ENCODE peak calls at places on chromosomes 2 and 18, in eight cellular contexts. V, Q, Z, P, S, U, A and R are unnamed samples.
A peak's percentile ranks its signal among the peaks of the same experiment; 100 is the strongest.

GRCh38 chr2:157747695-157748370 is 119.2 kb upstream of the ACVR1C start:
- DNase-seq in U (no peak), P (no peak), S (no peak), A (peak; percentile 68), Z (no peak), Q (no peak), V (no peak), R (no peak)

GRCh38 chr2:28484835-28485234 is 11.0 kb upstream of the PLB1 start:
- DNase-seq in P (no peak), U (no peak), Z (no peak), Q (no peak), V (no peak), S (no peak), A (no peak), R (no peak)

GRCh38 chr2:69911985-69912563 is 2.8 kb upstream of the MXD1 start:
- DNase-seq in S (peak; percentile 80), Z (no peak), V (no peak), A (peak; percentile 47), P (peak; percentile 59), Q (no peak), U (peak; percentile 81), R (peak; percentile 56)

GRCh38 chr2:7846607-7847006 is 835.2 kb upstream of the ID2 start:
- DNase-seq in Q (no peak), V (no peak), A (no peak), S (no peak), U (no peak), Z (no peak), P (no peak), R (no peak)

GRCh38 chr2:191544511-191545062 is 133.3 kb upstream of the NABP1 start:
- DNase-seq in P (no peak), V (no peak), S (no peak), U (no peak), Q (no peak), Z (no peak), A (no peak), R (no peak)

GRCh38 chr2:71933467-71934319 is 214.0 kb downstream of the CYP26B1 start:
- DNase-seq in S (peak; percentile 53), P (peak; percentile 23), Q (no peak), V (peak; percentile 9), U (no peak), A (no peak), Z (no peak), R (peak; percentile 37)

GRCh38 chr2:84526562-84526961 is 10.3 kb downstream of the DNAH6 start:
- DNase-seq in Z (no peak), A (no peak), Q (no peak), U (no peak), S (peak; percentile 20), V (no peak), P (no peak), R (no peak)

GRCh38 chr18:57864615-57865121 is 61.6 kb upstream of the ATP8B1 start:
- DNase-seq in V (no peak), S (no peak), A (no peak), Z (no peak), Q (no peak), U (peak; percentile 50), P (no peak), R (no peak)

GRCh38 chr2:204863351-204863750 is 318.1 kb downstream of the PARD3B start:
- DNase-seq in S (no peak), V (no peak), U (no peak), A (no peak), P (no peak), Z (no peak), Q (no peak), R (no peak)

GRCh38 chr2:187985195-187985594 is 306.5 kb upstream of the GULP1 start:
- DNase-seq in S (no peak), P (no peak), V (no peak), U (no peak), Q (no peak), A (no peak), Z (no peak), R (no peak)

GRCh38 chr18:36766836-36767235 is 62.0 kb downstream of the TPGS2 start:
- DNase-seq in U (no peak), A (no peak), Z (no peak), V (no peak), Q (no peak), S (peak; percentile 32), P (no peak), R (no peak)

GRCh38 chr2:79393806-79394484 is 118.9 kb upstream of the CTNNA2 start:
- DNase-seq in Z (no peak), U (no peak), A (peak; percentile 4), Q (no peak), V (no peak), S (peak; percentile 95), P (peak; percentile 89), R (peak; percentile 84)

GRCh38 chr2:18304849-18305248 is 255.6 kb downstream of the RDH14 start:
- DNase-seq in A (no peak), U (no peak), Z (no peak), P (no peak), V (no peak), Q (no peak), S (no peak), R (no peak)

GRCh38 chr18:48928787-48929186 is 22.0 kb downstream of the SMAD7 start:
- DNase-seq in A (no peak), V (peak; percentile 54), Q (peak; percentile 82), P (no peak), Z (peak; percentile 69), S (peak; percentile 36), U (peak; percentile 95), R (no peak)

GRCh38 chr2:203532957-203533695 is 2.0 kb downstream of the RAPH1 start:
- DNase-seq in Z (no peak), P (peak; percentile 9), V (no peak), Q (no peak), A (peak; percentile 16), U (no peak), S (peak; percentile 55), R (peak; percentile 45)

GRCh38 chr2:198077477-198077876 is 273.1 kb downstream of the PLCL1 start:
- DNase-seq in Z (no peak), A (no peak), P (no peak), Q (no peak), S (no peak), U (no peak), V (no peak), R (no peak)

GRCh38 chr2:222423632-222424280 is 587 bp upstream of the SGPP2 start:
- DNase-seq in Z (no peak), V (no peak), P (no peak), Q (no peak), U (no peak), S (no peak), A (no peak), R (no peak)

GRCh38 chr18:11767935-11768334 is 78.9 kb downstream of the GNAL start:
- DNase-seq in A (no peak), U (no peak), Z (no peak), S (no peak), V (no peak), Q (no peak), P (no peak), R (no peak)

GRCh38 chr18:46700026-46700425 is 43.0 kb upstream of the LOXHD1 start:
- DNase-seq in U (no peak), P (no peak), A (no peak), S (no peak), V (no peak), Z (no peak), Q (no peak), R (no peak)

GRCh38 chr2:229519655-229520054 is 194.7 kb downstream of the DNER start:
- DNase-seq in S (no peak), A (no peak), Z (no peak), V (no peak), Q (no peak), U (peak; percentile 2), P (no peak), R (no peak)

GRCh38 chr18:79422022-79422782 is 26.5 kb downstream of the NFATC1 start:
- DNase-seq in V (no peak), P (no peak), Z (no peak), Q (no peak), A (peak; percentile 69), S (no peak), U (no peak), R (no peak)

GRCh38 chr2:74507926-74508520 is 528 bp upstream of the PCGF1 start:
- DNase-seq in P (no peak), Z (no peak), U (peak; percentile 35), Q (no peak), V (peak; percentile 79), S (peak; percentile 58), A (no peak), R (peak; percentile 98)

GRCh38 chr2:202529389-202529788 is 105.4 kb upstream of the FAM117B start:
- DNase-seq in P (no peak), A (peak; percentile 60), Q (no peak), U (no peak), Z (no peak), S (no peak), V (no peak), R (no peak)

GRCh38 chr18:8176105-8176504 is 433.1 kb upstream of the RAB12 start:
- DNase-seq in P (no peak), Q (no peak), A (no peak), Z (no peak), S (peak; percentile 98), V (no peak), U (no peak), R (no peak)

GRCh38 chr2:62474173-62474572 is 31.8 kb downstream of the TMEM17 start:
- DNase-seq in Z (no peak), V (no peak), Q (no peak), U (no peak), P (no peak), S (no peak), A (no peak), R (no peak)

GRCh38 chr18:532632-533031 is 32.1 kb upstream of the COLEC12 start:
- DNase-seq in P (no peak), Z (no peak), A (no peak), U (no peak), S (no peak), V (no peak), Q (no peak), R (no peak)

GRCh38 chr2:47165001-47165555 is 10.0 kb upstream of the STPG4 start:
- DNase-seq in P (no peak), U (no peak), S (no peak), Q (no peak), A (no peak), Z (no peak), V (no peak), R (no peak)

GRCh38 chr2:100780203-100781008 is 39.5 kb upstream of the NPAS2 start:
- DNase-seq in P (no peak), A (no peak), V (no peak), U (no peak), Q (no peak), Z (no peak), S (peak; percentile 97), R (no peak)

GRCh38 chr2:64493788-64494187 is 30.3 kb upstream of the AFTPH start:
- DNase-seq in P (no peak), Q (no peak), Z (no peak), U (no peak), A (no peak), V (no peak), S (no peak), R (peak; percentile 45)

GRCh38 chr18:6107794-6108193 is 212.5 kb upstream of the TMEM200C start:
- DNase-seq in A (no peak), Z (no peak), U (no peak), V (no peak), P (no peak), S (no peak), Q (no peak), R (no peak)

GRCh38 chr2:169823996-169824372 is 721 bp downstream of the METTL5 start:
- DNase-seq in Z (no peak), A (no peak), S (no peak), V (no peak), Q (no peak), U (peak; percentile 45), P (no peak), R (no peak)

GRCh38 chr2:2547451-2547850 is 216.4 kb upstream of the MYT1L start:
- DNase-seq in Q (no peak), S (no peak), U (no peak), V (no peak), A (no peak), P (no peak), Z (peak; percentile 74), R (no peak)

GRCh38 chr2:77108915-77109314 is 413.3 kb downstream of the LRRTM4 start:
- DNase-seq in V (no peak), A (no peak), U (no peak), Q (no peak), Z (no peak), P (no peak), S (no peak), R (no peak)